ENCODE peak calls at places on chromosomes 13 and 19, in four cellular contexts. U, M, V and O are unnamed samples.

GRCh38 chr19:49458567-49458903 is 5.5 kb downstream of the ALDH16A1 start:
- DNase-seq in U (no peak), M (no peak), V (no peak), O (no peak)

GRCh38 chr13:26707122-26708006 is 53.2 kb downstream of the GPR12 start:
- DNase-seq in U (no peak), M (peak; percentile 14), V (peak; percentile 50), O (peak; percentile 27)

GRCh38 chr13:77465595-77466195 is 69.8 kb upstream of the SCEL start:
- DNase-seq in U (no peak), M (no peak), V (no peak), O (no peak)

GRCh38 chr13:27082325-27082724 is 89.3 kb downstream of the USP12 start:
- DNase-seq in U (no peak), M (no peak), V (no peak), O (no peak)

GRCh38 chr19:35767288-35768081 is 7.9 kb upstream of the ARHGAP33 start:
- DNase-seq in U (peak; percentile 89), M (peak; percentile 8), V (peak; percentile 43), O (no peak)

GRCh38 chr19:39325778-39326680 is 5.4 kb upstream of the LRFN1 start:
- DNase-seq in U (no peak), M (peak; percentile 81), V (peak; percentile 22), O (peak; percentile 51)

GRCh38 chr13:112708560-112709240 is 18.9 kb downstream of the ATP11A start:
- DNase-seq in U (no peak), M (peak; percentile 37), V (no peak), O (no peak)

GRCh38 chr19:1236566-1236965 is 1.2 kb downstream of the CBARP start:
- DNase-seq in U (peak; percentile 61), M (no peak), V (no peak), O (no peak)

GRCh38 chr13:19587635-19588300 is 26.4 kb upstream of the TPTE2 start:
- DNase-seq in U (no peak), M (peak; percentile 26), V (peak; percentile 70), O (peak; percentile 27)

DNA sequence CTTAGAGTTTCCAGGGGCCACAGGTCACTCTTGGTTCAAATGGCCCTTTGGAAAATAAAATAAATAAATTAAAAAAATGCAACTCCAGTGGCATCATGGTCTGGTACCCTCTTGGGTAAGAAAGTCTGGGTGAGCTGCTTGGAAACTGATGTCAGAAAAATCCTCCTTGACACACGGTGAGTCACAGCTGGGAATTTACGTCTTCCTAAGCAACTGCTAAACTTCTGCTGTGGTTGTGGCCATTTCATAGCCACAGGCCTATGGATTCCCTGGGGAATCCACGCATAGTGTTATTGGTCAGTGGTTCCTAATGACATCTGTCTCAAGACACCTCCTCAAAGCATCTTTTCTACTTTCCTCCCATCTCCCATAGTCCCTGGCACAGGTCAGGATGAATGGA is 220.8 kb downstream of the COG6 start:
- DNase-seq in U (no peak), M (no peak), V (no peak), O (no peak)
- TF ChIP-seq RAD21 in U (no peak), M (no peak), V (no peak), O (no peak)

DNA sequence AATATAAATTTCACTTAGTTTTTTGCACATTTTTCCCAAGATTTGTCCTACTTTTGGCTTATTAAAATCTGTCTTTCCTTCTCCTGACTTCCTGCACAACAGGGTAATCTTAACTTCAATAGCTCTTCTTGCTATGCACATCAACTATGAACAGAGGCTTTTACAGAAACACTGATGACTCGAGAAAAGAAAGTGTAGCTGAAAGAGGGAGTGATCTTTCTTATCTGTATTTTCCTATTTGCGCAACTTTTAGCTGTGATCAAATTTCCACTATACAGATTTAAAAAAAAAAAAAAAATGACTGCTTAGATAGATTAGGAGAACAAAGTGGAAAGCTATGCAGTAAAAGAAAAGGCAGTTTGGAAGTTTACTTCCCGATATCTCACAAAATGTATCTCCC is 406.9 kb downstream of the LIG4 start:
- DNase-seq in U (no peak), M (no peak), V (no peak), O (no peak)
- TF ChIP-seq CEBPB in U (no peak), M (no peak), V (no peak), O (no peak)

GRCh38 chr13:104987621-104988020 is 1547.8 kb downstream of the EFNB2 start:
- DNase-seq in U (no peak), M (no peak), V (no peak), O (no peak)
- TF ChIP-seq FOSL1 in U (no peak), M (no peak), V (no peak), O (no peak)

GRCh38 chr19:17618281-17618903 is 62.9 kb downstream of the COLGALT1 start:
- DNase-seq in U (no peak), M (no peak), V (no peak), O (no peak)
- TF ChIP-seq RAD21 in U (no peak), M (no peak), V (no peak), O (no peak)

GRCh38 chr13:110702591-110703526 is 3.1 kb downstream of the CARS2 start:
- DNase-seq in U (no peak), M (no peak), V (no peak), O (no peak)
- TF ChIP-seq CEBPB in U (no peak), M (no peak), V (no peak), O (no peak)

DNA sequence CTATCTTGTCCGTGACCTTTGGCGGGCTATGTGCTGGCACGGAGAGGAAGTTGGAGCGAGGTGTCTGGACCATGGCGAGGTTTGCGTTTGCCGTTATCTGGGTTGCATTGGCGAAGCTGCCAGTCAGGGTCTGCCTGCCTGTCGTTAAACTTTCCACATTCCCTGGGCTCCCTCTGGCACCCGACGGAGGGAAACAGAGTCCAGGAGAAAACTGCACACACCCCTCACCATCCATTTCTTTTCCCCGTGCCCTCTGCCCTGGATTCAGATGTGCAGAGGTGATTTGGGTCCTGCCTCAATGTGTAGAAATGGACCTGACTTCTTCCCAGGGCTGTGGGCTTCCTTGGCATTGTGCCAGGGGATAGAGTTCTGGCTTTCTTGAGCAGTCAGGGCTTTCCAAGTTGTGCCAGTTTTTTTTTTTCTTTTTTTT is 142.4 kb downstream of the URI1 start:
- DNase-seq in U (no peak), M (no peak), V (no peak), O (no peak)
- TF ChIP-seq FOSL1 in U (no peak), M (no peak), V (no peak), O (no peak)

GRCh38 chr13:24270639-24271131 is 38.7 kb upstream of the C1QTNF9 start:
- DNase-seq in U (no peak), M (no peak), V (peak; percentile 47), O (no peak)
- TF ChIP-seq RAD21 in U (no peak), M (no peak), V (no peak), O (no peak)

GRCh38 chr19:42246143-42246868 is 3.9 kb upstream of the GSK3A start:
- DNase-seq in U (peak; percentile 77), M (peak; percentile 59), V (no peak), O (no peak)
- TF ChIP-seq CEBPB in U (peak; percentile 39), M (no peak), V (no peak), O (no peak)